ENCODE peak calls at places on chromosomes 16 and 17, in ten cellular contexts. P is HTR-8/SVneo; J is heart left ventricle; L is stimulated activated CD8-positive, alpha-beta memory T cell treated with anti-CD3 and anti-CD28 coated beads, Interleukin-15, amount 100 ng/mL, for 48 hours; S is SW 1271; V is NCI-H2081 treated with DMSO at 0.1 percent for 48 hours; Q is HCT116; A is astrocyte of the hippocampus; D is fibroblast of lung; W is cardiac fibroblast. Y is an unnamed sample.

GRCh38 chr17:49730787-49731441 is 23.1 kb upstream of the SLC35B1 start:
- DNase-seq in A (no peak), L (no peak), J (no peak), W (no peak), Q (no peak), V (no peak), P (no peak), D (no peak), S (no peak), Y (peak; percentile 25)

GRCh38 chr17:77363821-77364361 is 223.1 kb downstream of the SEC14L1 start:
- DNase-seq in L (no peak), A (peak; percentile 77), Q (no peak), J (no peak), W (peak; percentile 55), P (no peak), V (no peak), D (peak; percentile 75), S (no peak), Y (no peak)

GRCh38 chr17:77786090-77786489 is 172.4 kb upstream of the TNRC6C start:
- DNase-seq in W (no peak), S (no peak), J (no peak), A (no peak), Q (no peak), P (no peak), V (no peak), D (no peak), L (no peak), Y (no peak)

GRCh38 chr17:31597646-31598387 is 206.3 kb downstream of the RAB11FIP4 start:
- DNase-seq in J (no peak), W (no peak), S (no peak), Q (no peak), D (no peak), P (no peak), L (no peak), V (no peak), A (no peak), Y (no peak)

GRCh38 chr17:43547189-43547550 is 1.0 kb upstream of the ETV4 start:
- DNase-seq in S (no peak), Q (no peak), P (no peak), L (no peak), W (no peak), D (no peak), J (no peak), A (no peak), V (no peak), Y (no peak)

GRCh38 chr17:21687136-21687953 is 5.0 kb upstream of the KCNJ18 start:
- DNase-seq in L (no peak), S (no peak), V (no peak), Q (no peak), D (no peak), W (no peak), J (no peak), P (no peak), A (no peak), Y (no peak)

GRCh38 chr17:19645608-19646250 is 2.8 kb upstream of the ALDH3A2 start:
- DNase-seq in P (peak; percentile 39), Q (no peak), W (peak; percentile 34), D (peak; percentile 33), L (peak; percentile 29), J (no peak), A (no peak), S (no peak), V (no peak), Y (peak; percentile 40)

GRCh38 chr16:2088192-2088631 is 40.4 kb downstream of the TSC2 start:
- DNase-seq in J (no peak), L (no peak), V (no peak), W (no peak), Q (no peak), D (no peak), A (no peak), S (no peak), P (no peak), Y (no peak)

GRCh38 chr16:1438229-1439057 is 5.9 kb downstream of the CCDC154 start:
- DNase-seq in L (no peak), S (no peak), A (no peak), J (no peak), V (no peak), P (no peak), D (no peak), W (no peak), Q (no peak), Y (peak; percentile 42)

GRCh38 chr17:193426-193810 is 12.0 kb upstream of the DOC2B start:
- DNase-seq in A (no peak), L (no peak), D (no peak), W (no peak), V (no peak), J (no peak), P (no peak), Q (no peak), S (no peak), Y (no peak)

Y was measured in NCI-H69.